ENCODE peak calls at places on chromosome 6, in four cellular contexts. One of them, this sample, is unnamed.

GRCh38 chr6:164928366-164929154 is 380.8 kb downstream of the C6orf118 start:
- DNase-seq in HEK293T: no peak
- DNase-seq in effector CD4-positive, alpha-beta T cell: no peak
- DNase-seq in fibroblast of the conjunctiva: no peak
- DNase-seq in this sample: peak; percentile 68

GRCh38 chr6:77633993-77634392 is 18.8 kb upstream of the MEI4 start:
- DNase-seq in HEK293T: no peak
- DNase-seq in effector CD4-positive, alpha-beta T cell: no peak
- DNase-seq in fibroblast of the conjunctiva: no peak
- DNase-seq in this sample: no peak

GRCh38 chr6:112951829-112952228 is 604.7 kb downstream of the RFPL4B start:
- DNase-seq in fibroblast of the conjunctiva: no peak
- DNase-seq in effector CD4-positive, alpha-beta T cell: no peak
- DNase-seq in HEK293T: no peak
- DNase-seq in this sample: no peak

GRCh38 chr6:6696867-6697531 is 108.5 kb downstream of the LY86 start:
- DNase-seq in HEK293T: peak; percentile 73
- DNase-seq in effector CD4-positive, alpha-beta T cell: no peak
- DNase-seq in fibroblast of the conjunctiva: no peak
- DNase-seq in this sample: peak; percentile 48

GRCh38 chr6:132764370-132764769 is 6.7 kb upstream of the VNN2 start:
- DNase-seq in HEK293T: no peak
- DNase-seq in effector CD4-positive, alpha-beta T cell: no peak
- DNase-seq in fibroblast of the conjunctiva: peak; percentile 47
- DNase-seq in this sample: no peak

GRCh38 chr6:154086510-154086909 is 47.5 kb downstream of the OPRM1 start:
- DNase-seq in effector CD4-positive, alpha-beta T cell: no peak
- DNase-seq in fibroblast of the conjunctiva: no peak
- DNase-seq in HEK293T: no peak
- DNase-seq in this sample: no peak

GRCh38 chr6:24004659-24005058 is 121.4 kb upstream of the NRSN1 start:
- DNase-seq in effector CD4-positive, alpha-beta T cell: no peak
- DNase-seq in HEK293T: no peak
- DNase-seq in fibroblast of the conjunctiva: no peak
- DNase-seq in this sample: no peak

GRCh38 chr6:112691289-112691688 is 344.2 kb downstream of the RFPL4B start:
- DNase-seq in fibroblast of the conjunctiva: peak; percentile 31
- DNase-seq in effector CD4-positive, alpha-beta T cell: no peak
- DNase-seq in HEK293T: no peak
- DNase-seq in this sample: no peak

GRCh38 chr6:37858363-37858762 is 38.8 kb downstream of the ZFAND3 start:
- DNase-seq in effector CD4-positive, alpha-beta T cell: no peak
- DNase-seq in HEK293T: no peak
- DNase-seq in fibroblast of the conjunctiva: no peak
- DNase-seq in this sample: no peak

GRCh38 chr6:41885930-41886329 is 9.2 kb downstream of the USP49 start:
- DNase-seq in fibroblast of the conjunctiva: no peak
- DNase-seq in HEK293T: no peak
- DNase-seq in effector CD4-positive, alpha-beta T cell: no peak
- DNase-seq in this sample: no peak